ENCODE peak calls at places on chromosomes 2 and 18, in four cellular contexts. One of them, this sample, is unnamed.

GRCh38 chr2:47056374-47056773 is 98.7 kb downstream of the STPG4 start:
- DNase-seq in small intestine: no peak
- DNase-seq in tibial artery: peak
- DNase-seq in colonic mucosa: no peak
- DNase-seq in this sample: peak

GRCh38 chr2:191625016-191625415 is 52.9 kb upstream of the NABP1 start:
- DNase-seq in small intestine: no peak
- DNase-seq in tibial artery: no peak
- DNase-seq in colonic mucosa: no peak
- DNase-seq in this sample: no peak

GRCh38 chr2:55361465-55362189 is 58.0 kb downstream of the CCDC88A start:
- DNase-seq in small intestine: no peak
- DNase-seq in tibial artery: no peak
- DNase-seq in colonic mucosa: no peak
- DNase-seq in this sample: no peak

GRCh38 chr2:234178309-234179030 is 128.0 kb downstream of the SPP2 start:
- DNase-seq in small intestine: no peak
- DNase-seq in tibial artery: no peak
- DNase-seq in colonic mucosa: no peak
- DNase-seq in this sample: no peak

GRCh38 chr2:67311536-67311935 is 85.6 kb upstream of the ETAA1 start:
- DNase-seq in small intestine: peak
- DNase-seq in tibial artery: no peak
- DNase-seq in colonic mucosa: no peak
- DNase-seq in this sample: no peak

GRCh38 chr2:120470717-120471060 is 124.8 kb downstream of the INHBB start:
- DNase-seq in small intestine: no peak
- DNase-seq in tibial artery: peak
- DNase-seq in colonic mucosa: no peak
- DNase-seq in this sample: no peak

GRCh38 chr18:3117493-3118192 is 102.1 kb downstream of the MYOM1 start:
- DNase-seq in small intestine: no peak
- DNase-seq in tibial artery: no peak
- DNase-seq in colonic mucosa: no peak
- DNase-seq in this sample: no peak

GRCh38 chr18:32328379-32328778 is 138.5 kb downstream of the MEP1B start:
- DNase-seq in small intestine: no peak
- DNase-seq in tibial artery: no peak
- DNase-seq in colonic mucosa: no peak
- DNase-seq in this sample: no peak

GRCh38 chr18:2654828-2655152 is 736 bp upstream of the SMCHD1 start:
- DNase-seq in small intestine: no peak
- DNase-seq in tibial artery: no peak
- DNase-seq in colonic mucosa: no peak
- DNase-seq in this sample: no peak

GRCh38 chr18:25737710-25738251 is 352.6 kb downstream of the SS18 start:
- DNase-seq in small intestine: no peak
- DNase-seq in tibial artery: no peak
- DNase-seq in colonic mucosa: no peak
- DNase-seq in this sample: no peak

GRCh38 chr2:181234429-181235410 is 222.5 kb upstream of the ITGA4 start:
- DNase-seq in small intestine: no peak
- DNase-seq in tibial artery: no peak
- DNase-seq in colonic mucosa: no peak
- DNase-seq in this sample: no peak

GRCh38 chr18:44245026-44245425 is 435.7 kb upstream of the SETBP1 start:
- DNase-seq in small intestine: no peak
- DNase-seq in tibial artery: no peak
- DNase-seq in colonic mucosa: no peak
- DNase-seq in this sample: no peak

GRCh38 chr2:197862556-197862955 is 58.2 kb downstream of the PLCL1 start:
- DNase-seq in small intestine: no peak
- DNase-seq in tibial artery: no peak
- DNase-seq in colonic mucosa: no peak
- DNase-seq in this sample: no peak

GRCh38 chr18:79581911-79582310 is 97.7 kb upstream of the CTDP1 start:
- DNase-seq in small intestine: no peak
- DNase-seq in tibial artery: peak
- DNase-seq in colonic mucosa: no peak
- DNase-seq in this sample: no peak

GRCh38 chr2:112818094-112818902 is 18.3 kb downstream of the IL1B start:
- DNase-seq in small intestine: no peak
- DNase-seq in tibial artery: no peak
- DNase-seq in colonic mucosa: no peak
- DNase-seq in this sample: no peak

GRCh38 chr2:127526940-127527804 is 883 bp upstream of the IWS1 start:
- DNase-seq in small intestine: peak
- DNase-seq in tibial artery: no peak
- DNase-seq in colonic mucosa: peak
- DNase-seq in this sample: no peak

GRCh38 chr18:62784966-62785413 is 69.6 kb downstream of the PHLPP1 start:
- DNase-seq in small intestine: no peak
- DNase-seq in tibial artery: no peak
- DNase-seq in colonic mucosa: no peak
- DNase-seq in this sample: peak

GRCh38 chr2:67389286-67389685 is 7.8 kb upstream of the ETAA1 start:
- DNase-seq in small intestine: no peak
- DNase-seq in tibial artery: no peak
- DNase-seq in colonic mucosa: no peak
- DNase-seq in this sample: no peak

GRCh38 chr2:232457121-232458011 is 1.4 kb downstream of the ALPI start:
- DNase-seq in small intestine: no peak
- DNase-seq in tibial artery: peak
- DNase-seq in colonic mucosa: no peak
- DNase-seq in this sample: no peak

GRCh38 chr2:172087191-172087779 is 2.0 kb downstream of the DLX1 start:
- DNase-seq in small intestine: no peak
- DNase-seq in tibial artery: no peak
- DNase-seq in colonic mucosa: peak
- DNase-seq in this sample: no peak

GRCh38 chr18:80159713-80160636 is 50.9 kb downstream of the ADNP2 start:
- DNase-seq in small intestine: peak
- DNase-seq in tibial artery: no peak
- DNase-seq in colonic mucosa: no peak
- DNase-seq in this sample: peak

GRCh38 chr2:61471905-61472805 is 1.3 kb upstream of the USP34 start:
- DNase-seq in small intestine: peak
- DNase-seq in tibial artery: no peak
- DNase-seq in colonic mucosa: peak
- DNase-seq in this sample: no peak

GRCh38 chr2:57893800-57894199 is 152.8 kb upstream of the VRK2 start:
- DNase-seq in small intestine: no peak
- DNase-seq in tibial artery: no peak
- DNase-seq in colonic mucosa: no peak
- DNase-seq in this sample: no peak

GRCh38 chr2:21356076-21356856 is 232.5 kb downstream of the TDRD15 start:
- DNase-seq in small intestine: no peak
- DNase-seq in tibial artery: no peak
- DNase-seq in colonic mucosa: no peak
- DNase-seq in this sample: no peak

GRCh38 chr2:7826656-7827055 is 855.2 kb upstream of the ID2 start:
- DNase-seq in small intestine: no peak
- DNase-seq in tibial artery: no peak
- DNase-seq in colonic mucosa: no peak
- DNase-seq in this sample: no peak

GRCh38 chr2:15155959-15156574 is 405.1 kb downstream of the NBAS start:
- DNase-seq in small intestine: no peak
- DNase-seq in tibial artery: no peak
- DNase-seq in colonic mucosa: no peak
- DNase-seq in this sample: no peak

GRCh38 chr2:26855516-26855915 is 7.6 kb downstream of the DPYSL5 start:
- DNase-seq in small intestine: no peak
- DNase-seq in tibial artery: no peak
- DNase-seq in colonic mucosa: no peak
- DNase-seq in this sample: no peak

GRCh38 chr2:30222031-30222430 is 9.3 kb upstream of the LBH start:
- DNase-seq in small intestine: no peak
- DNase-seq in tibial artery: no peak
- DNase-seq in colonic mucosa: no peak
- DNase-seq in this sample: no peak
- H3K27ac ChIP-seq in small intestine: no peak
- H3K27ac ChIP-seq in tibial artery: no peak
- H3K27ac ChIP-seq in colonic mucosa: no peak
- H3K27ac ChIP-seq in this sample: no peak

GRCh38 chr2:10043906-10044601 is 704 bp downstream of the KLF11 start:
- DNase-seq in small intestine: peak
- DNase-seq in tibial artery: peak
- DNase-seq in colonic mucosa: peak
- DNase-seq in this sample: peak

GRCh38 chr2:10043256-10043905 is at the start of gene KLF11:
- DNase-seq in small intestine: peak
- DNase-seq in tibial artery: peak
- DNase-seq in colonic mucosa: peak
- DNase-seq in this sample: peak

GRCh38 chr2:10041711-10042110 is 1.6 kb upstream of the KLF11 start:
- DNase-seq in small intestine: no peak
- DNase-seq in tibial artery: no peak
- DNase-seq in colonic mucosa: no peak
- DNase-seq in this sample: no peak

GRCh38 chr2:10039658-10040410 is 3.5 kb upstream of the KLF11 start:
- DNase-seq in small intestine: no peak
- DNase-seq in tibial artery: no peak
- DNase-seq in colonic mucosa: no peak
- DNase-seq in this sample: no peak

GRCh38 chr2:10042301-10043161 is 819 bp upstream of the KLF11 start:
- DNase-seq in small intestine: peak
- DNase-seq in tibial artery: peak
- DNase-seq in colonic mucosa: peak
- DNase-seq in this sample: peak
- H3K27ac ChIP-seq in small intestine: peak
- H3K27ac ChIP-seq in tibial artery: peak
- H3K27ac ChIP-seq in colonic mucosa: peak
- H3K27ac ChIP-seq in this sample: peak

DNA sequence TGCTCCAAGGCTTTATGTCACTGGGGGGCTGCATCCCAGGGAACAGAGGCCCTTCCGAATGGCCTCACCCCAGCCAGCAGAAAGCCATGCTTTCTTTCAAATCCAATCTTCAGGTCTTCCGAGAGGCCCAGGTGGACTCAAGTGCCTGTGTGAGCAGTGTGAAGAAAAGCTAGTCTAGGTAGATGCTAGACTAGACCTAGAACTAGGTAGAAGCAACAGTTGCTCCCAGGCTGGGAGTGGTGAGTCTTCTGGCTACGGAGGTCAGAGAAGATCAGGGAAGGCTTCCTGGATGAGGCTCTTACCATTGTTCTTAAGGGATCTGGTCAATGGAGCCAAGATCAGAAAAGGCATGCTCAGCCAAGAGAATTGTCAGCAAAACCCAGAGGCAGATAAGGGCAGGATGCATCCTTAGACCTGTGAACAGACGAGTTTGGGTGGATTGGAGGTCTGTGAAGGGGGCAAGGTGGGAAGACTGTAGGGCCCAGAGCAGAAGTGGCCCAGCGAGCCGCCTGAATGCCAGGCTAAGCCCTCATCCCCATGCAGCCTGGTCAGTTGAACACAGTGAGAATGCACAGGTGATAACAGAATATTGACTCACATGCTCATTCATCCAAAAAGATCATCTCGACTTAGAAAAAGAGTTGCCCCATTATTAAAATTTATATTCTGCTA is 110.8 kb downstream of the SMAD7 start:
- DNase-seq in small intestine: no peak
- DNase-seq in tibial artery: peak
- DNase-seq in colonic mucosa: no peak
- DNase-seq in this sample: peak
- H3K27ac ChIP-seq in small intestine: no peak
- H3K27ac ChIP-seq in tibial artery: peak
- H3K27ac ChIP-seq in colonic mucosa: no peak
- H3K27ac ChIP-seq in this sample: no peak

GRCh38 chr2:168278424-168278888 is 31.1 kb upstream of the STK39 start:
- DNase-seq in small intestine: peak
- DNase-seq in tibial artery: no peak
- DNase-seq in colonic mucosa: peak
- DNase-seq in this sample: no peak
- H3K27ac ChIP-seq in small intestine: no peak
- H3K27ac ChIP-seq in tibial artery: no peak
- H3K27ac ChIP-seq in colonic mucosa: no peak
- H3K27ac ChIP-seq in this sample: no peak

GRCh38 chr18:57832730-57833129 is 29.6 kb upstream of the ATP8B1 start:
- DNase-seq in small intestine: no peak
- DNase-seq in tibial artery: no peak
- DNase-seq in colonic mucosa: no peak
- DNase-seq in this sample: no peak
- H3K27ac ChIP-seq in small intestine: peak
- H3K27ac ChIP-seq in tibial artery: no peak
- H3K27ac ChIP-seq in colonic mucosa: no peak
- H3K27ac ChIP-seq in this sample: no peak

DNA sequence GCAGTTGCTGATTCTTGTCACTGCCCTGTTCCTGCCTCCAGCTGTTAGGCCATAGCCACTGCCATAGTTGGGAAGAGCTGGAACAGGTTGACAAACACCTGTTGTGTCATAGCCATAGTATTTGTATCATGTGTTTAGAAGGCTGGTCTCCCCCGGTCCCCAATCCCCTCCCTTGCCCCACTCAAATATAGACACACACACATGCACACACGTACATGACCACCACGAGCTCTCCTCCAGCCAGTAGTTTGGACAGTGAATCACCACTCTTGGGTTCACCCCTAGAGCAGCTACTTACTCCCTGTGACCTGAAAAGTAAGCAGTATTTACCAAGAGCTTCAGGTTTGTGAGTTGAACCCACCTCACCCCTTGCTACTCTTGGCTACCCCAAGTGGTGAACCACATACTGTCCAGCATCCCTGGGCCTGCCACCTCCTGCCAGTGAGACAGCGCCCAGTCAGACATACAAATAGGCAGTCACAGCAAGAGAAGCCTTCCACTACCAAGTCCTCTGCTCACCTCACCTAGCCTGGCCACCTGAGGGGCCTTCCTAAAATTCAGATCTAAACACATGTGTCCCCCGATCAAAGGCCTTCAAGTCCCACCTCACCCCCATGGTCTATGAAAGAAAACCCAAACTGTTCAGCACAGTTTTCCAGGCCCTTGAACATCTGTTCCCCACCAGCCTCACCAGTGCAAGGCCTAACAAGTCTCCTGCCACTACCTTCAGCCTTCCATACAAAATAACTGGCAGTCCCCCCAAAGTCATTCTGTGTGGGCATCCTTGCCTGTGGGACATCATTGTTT is 7.1 kb downstream of the PCBP1 start:
- DNase-seq in small intestine: no peak
- DNase-seq in tibial artery: peak
- DNase-seq in colonic mucosa: no peak
- DNase-seq in this sample: no peak
- H3K27ac ChIP-seq in small intestine: no peak
- H3K27ac ChIP-seq in tibial artery: peak
- H3K27ac ChIP-seq in colonic mucosa: peak
- H3K27ac ChIP-seq in this sample: peak

GRCh38 chr2:239124152-239124899 is 276.4 kb downstream of the TWIST2 start:
- DNase-seq in small intestine: no peak
- DNase-seq in tibial artery: no peak
- DNase-seq in colonic mucosa: no peak
- DNase-seq in this sample: no peak
- H3K27ac ChIP-seq in small intestine: no peak
- H3K27ac ChIP-seq in tibial artery: no peak
- H3K27ac ChIP-seq in colonic mucosa: no peak
- H3K27ac ChIP-seq in this sample: no peak

GRCh38 chr2:239590995-239591915 is 190.4 kb upstream of the HDAC4 start:
- DNase-seq in small intestine: no peak
- DNase-seq in tibial artery: peak
- DNase-seq in colonic mucosa: no peak
- DNase-seq in this sample: peak
- H3K27ac ChIP-seq in small intestine: no peak
- H3K27ac ChIP-seq in tibial artery: no peak
- H3K27ac ChIP-seq in colonic mucosa: no peak
- H3K27ac ChIP-seq in this sample: no peak